ENCODE peak calls at places on chromosomes 6 and 20, in four cellular contexts. C, U, X and V are unnamed samples.

GRCh38 chr6:365835-366234 is 25.7 kb upstream of the IRF4 start:
- DNase-seq in C (no peak), X (no peak), U (no peak), V (no peak)

GRCh38 chr6:64301307-64302236 is 666.0 kb downstream of the PHF3 start:
- DNase-seq in C (peak; percentile 34), U (no peak), X (no peak), V (no peak)

GRCh38 chr6:123333000-123333756 is 303.6 kb downstream of the TRDN start:
- DNase-seq in C (no peak), U (no peak), X (no peak), V (no peak)

GRCh38 chr6:114042267-114043075 is 71.5 kb upstream of the HDAC2 start:
- DNase-seq in U (no peak), C (no peak), X (no peak), V (no peak)

GRCh38 chr6:14616611-14617010 is 499.0 kb downstream of the CD83 start:
- DNase-seq in C (no peak), U (no peak), X (no peak), V (no peak)

GRCh38 chr20:771741-772464 is 3.6 kb upstream of the SLC52A3 start:
- DNase-seq in C (no peak), U (no peak), X (no peak), V (no peak)

GRCh38 chr6:112269165-112269564 is 14.8 kb upstream of the LAMA4 start:
- DNase-seq in U (no peak), C (no peak), X (no peak), V (no peak)

GRCh38 chr20:25051386-25052155 is 6.4 kb downstream of the ACSS1 start:
- DNase-seq in C (peak; percentile 5), U (no peak), X (peak; percentile 25), V (no peak)

GRCh38 chr6:16623733-16624132 is 137.5 kb downstream of the ATXN1 start:
- DNase-seq in X (no peak), U (no peak), C (no peak), V (no peak)

GRCh38 chr20:4763776-4764525 is 42.2 kb downstream of the PRND start:
- DNase-seq in U (no peak), C (no peak), X (no peak), V (no peak)

GRCh38 chr6:1593958-1594314 is 15.8 kb upstream of the FOXC1 start:
- DNase-seq in C (no peak), U (no peak), X (no peak), V (peak; percentile 29)

GRCh38 chr6:42566614-42567208 is 2.9 kb downstream of the UBR2 start:
- DNase-seq in U (no peak), C (no peak), X (no peak), V (no peak)

GRCh38 chr6:106546322-106547052 is 82.8 kb downstream of the RTN4IP1 start:
- DNase-seq in X (no peak), U (no peak), C (no peak), V (no peak)

GRCh38 chr20:62388839-62389600 is 2.1 kb downstream of the RPS21 start:
- DNase-seq in U (no peak), X (no peak), C (no peak), V (no peak)

DNA sequence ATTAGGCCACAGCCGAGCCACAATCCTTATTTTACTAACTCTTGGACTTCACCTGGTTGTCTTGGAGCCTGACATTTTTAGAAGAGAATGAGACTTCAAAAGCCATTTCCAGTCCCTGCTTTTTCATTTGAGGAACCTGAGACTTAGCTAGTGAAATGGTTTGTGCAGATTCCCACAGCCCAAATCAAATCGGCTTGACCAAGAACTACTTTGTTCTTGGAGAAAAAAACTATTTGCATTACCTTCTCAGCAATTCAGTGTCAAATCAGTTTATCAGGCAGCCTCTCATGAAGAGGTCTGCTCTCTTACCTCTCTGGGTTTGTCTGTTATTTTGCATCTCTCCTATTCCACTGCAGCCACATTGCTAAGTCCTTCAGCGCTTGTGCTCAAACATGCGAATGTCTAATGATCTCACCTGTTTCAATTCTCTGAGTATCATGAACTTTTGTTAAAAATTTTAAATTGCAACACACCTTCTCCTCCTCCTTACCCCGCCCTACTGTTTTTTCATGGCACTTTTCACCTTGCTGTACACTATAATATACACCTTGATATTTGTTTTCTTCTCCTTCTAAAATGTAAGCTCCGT is 573 bp upstream of the IFNGR1 start:
- DNase-seq in U (no peak), X (no peak), C (no peak), V (no peak)
- TF ChIP-seq POLR2AphosphoS5 in U (no peak), X (no peak), C (no peak), V (no peak)

DNA sequence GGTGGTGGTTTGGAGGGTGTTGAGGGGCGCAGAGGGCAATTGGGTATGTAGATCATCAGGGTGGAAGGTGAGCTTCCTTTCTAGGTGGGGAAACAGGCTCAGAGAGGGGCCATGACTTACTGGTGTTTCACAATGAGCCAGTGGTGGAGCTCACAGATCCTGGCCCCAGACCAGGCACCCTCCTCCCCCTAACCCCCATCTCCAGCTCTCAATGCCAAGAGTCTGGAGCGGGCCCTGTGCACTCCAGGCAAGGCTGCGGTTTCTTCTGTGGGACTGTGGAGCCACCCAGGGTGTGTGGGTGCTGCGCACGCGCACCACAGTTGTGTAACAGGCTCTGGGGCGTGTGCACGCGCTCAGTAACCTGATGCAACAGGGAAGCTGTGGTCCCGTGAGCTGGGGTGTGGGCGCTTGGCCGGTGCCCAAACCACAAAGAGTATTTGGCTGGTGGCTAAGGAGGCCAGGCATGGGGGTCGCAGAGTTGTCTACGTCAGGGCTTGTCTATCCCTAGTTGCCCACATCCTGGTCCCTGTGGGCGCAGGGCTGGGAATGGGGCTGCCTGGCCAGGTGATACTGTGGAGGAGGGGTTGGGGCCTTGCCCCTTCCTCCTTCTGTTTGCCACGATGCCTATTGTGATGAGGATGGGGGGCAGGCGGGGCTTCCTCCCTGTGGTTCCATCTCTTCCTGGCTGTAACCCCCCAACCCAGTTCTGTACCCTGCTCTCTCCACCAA is 37.5 kb upstream of the MRPS18A start:
- DNase-seq in C (peak; percentile 93), X (peak; percentile 91), U (peak; percentile 59), V (no peak)
- TF ChIP-seq POLR2AphosphoS5 in C (peak; percentile 77), X (no peak), U (no peak), V (no peak)

GRCh38 chr20:49883246-49883802 is 32.0 kb downstream of the SPATA2 start:
- DNase-seq in U (no peak), X (no peak), C (no peak), V (no peak)
- TF ChIP-seq POLR2AphosphoS5 in U (no peak), X (no peak), C (no peak), V (no peak)

GRCh38 chr6:85966859-85967258 is 324.2 kb upstream of the SYNCRIP start:
- DNase-seq in C (no peak), U (no peak), X (no peak), V (no peak)

GRCh38 chr6:85961746-85962145 is 319.1 kb upstream of the SYNCRIP start:
- DNase-seq in X (no peak), U (no peak), C (no peak), V (no peak)

DNA sequence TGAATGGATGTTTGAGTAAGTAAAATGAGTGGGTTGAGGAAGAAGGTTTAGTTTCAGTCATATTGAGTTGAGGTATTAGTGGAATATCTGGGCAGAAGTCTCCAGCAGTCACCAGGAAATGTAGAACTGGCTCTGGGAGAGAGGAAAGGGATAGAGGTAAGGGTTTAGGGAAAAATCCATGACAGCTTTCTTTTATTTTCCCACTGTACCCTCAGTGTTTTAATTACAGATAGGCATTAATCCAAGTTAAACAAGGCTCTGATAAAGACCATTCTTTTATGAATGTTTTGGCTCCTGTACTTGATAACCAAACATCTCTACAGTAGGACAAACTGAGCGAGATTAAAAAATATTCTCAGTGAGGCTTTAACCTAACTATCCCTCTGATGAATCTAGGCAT is 318.4 kb upstream of the SYNCRIP start:
- DNase-seq in U (no peak), X (no peak), C (no peak), V (no peak)
- TF ChIP-seq POLR2AphosphoS5 in U (no peak), X (no peak), C (no peak), V (no peak)

DNA sequence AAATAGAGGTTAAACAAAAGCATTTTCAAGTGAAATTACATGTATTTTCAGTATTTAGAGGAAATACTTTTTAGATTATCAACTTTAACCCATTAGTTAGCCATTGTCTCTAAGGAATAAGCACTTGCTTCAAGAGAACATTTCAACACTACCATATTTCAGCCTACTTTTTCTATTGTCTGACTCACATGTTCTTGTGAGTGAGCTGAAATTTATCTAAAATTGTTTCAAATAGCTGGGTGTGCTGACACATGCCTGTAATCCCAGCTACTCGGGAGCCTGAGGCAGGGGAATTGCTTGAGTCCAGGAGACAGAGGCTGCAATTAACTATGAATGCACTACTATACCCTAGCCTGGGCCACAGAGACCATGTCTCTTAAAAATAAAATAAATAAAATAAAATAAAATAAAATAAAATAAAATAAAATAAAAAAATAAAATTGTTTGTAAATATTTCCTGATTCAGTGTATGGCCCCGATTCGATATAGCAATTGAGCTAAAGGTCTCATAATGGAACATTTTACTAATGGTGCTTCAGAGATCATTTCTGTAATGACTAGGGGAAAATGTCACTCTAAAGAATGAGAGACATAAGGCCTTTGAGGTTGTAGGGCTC is 324.6 kb upstream of the PLCB4 start:
- DNase-seq in U (no peak), C (no peak), X (no peak), V (no peak)
- TF ChIP-seq POLR2AphosphoS5 in U (no peak), C (no peak), X (no peak), V (no peak)

GRCh38 chr6:138107752-138108592 is 753 bp upstream of the PERP start:
- DNase-seq in X (peak; percentile 70), U (peak; percentile 15), C (peak; percentile 86), V (peak; percentile 20)

GRCh38 chr6:138110229-138110628 is 3.0 kb upstream of the PERP start:
- DNase-seq in X (no peak), C (no peak), U (no peak), V (no peak)

GRCh38 chr6:138106665-138107077 is 548 bp downstream of the PERP start:
- DNase-seq in X (no peak), U (peak; percentile 11), C (no peak), V (no peak)

GRCh38 chr6:138107078-138107751 is at the start of gene PERP:
- DNase-seq in U (peak; percentile 42), X (peak; percentile 86), C (peak; percentile 90), V (peak; percentile 42)

GRCh38 chr6:138109042-138109997 is 2.1 kb upstream of the PERP start:
- DNase-seq in X (peak; percentile 85), C (peak; percentile 87), U (peak; percentile 13), V (peak; percentile 61)
- TF ChIP-seq POLR2AphosphoS5 in X (no peak), C (no peak), U (no peak), V (no peak)

GRCh38 chr20:1804554-1804956 is 90.7 kb upstream of the SIRPA start:
- DNase-seq in C (no peak), U (no peak), X (no peak), V (no peak)

GRCh38 chr20:1802385-1803215 is 92.6 kb upstream of the SIRPA start:
- DNase-seq in C (peak; percentile 56), X (no peak), U (peak; percentile 53), V (peak; percentile 87)

GRCh38 chr20:1804129-1804503 is 91.1 kb upstream of the SIRPA start:
- DNase-seq in U (no peak), X (no peak), C (no peak), V (no peak)

GRCh38 chr20:1805161-1805581 is 90.0 kb upstream of the SIRPA start:
- DNase-seq in X (no peak), U (no peak), C (no peak), V (no peak)

GRCh38 chr20:1803216-1804128 is 91.7 kb upstream of the SIRPA start:
- DNase-seq in U (peak; percentile 54), X (peak; percentile 48), C (peak; percentile 58), V (peak; percentile 76)
- TF ChIP-seq POLR2AphosphoS5 in U (no peak), X (no peak), C (no peak), V (no peak)